ENCODE peak calls at places on chromosomes 12 and 14, in eight cellular contexts. A, T, Q, N, R, G, W and U are unnamed samples.

GRCh38 chr12:117165342-117165741 is 24.9 kb downstream of the FBXO21 start:
- DNase-seq in A (no peak), T (no peak), Q (peak; percentile 72), N (no peak), R (no peak), G (no peak), W (no peak), U (no peak)

GRCh38 chr14:76718306-76719075 is 42.8 kb upstream of the VASH1 start:
- DNase-seq in A (no peak), T (peak; percentile 40), Q (no peak), N (no peak), R (no peak), G (no peak), W (no peak), U (no peak)

GRCh38 chr14:102902086-102902485 is 20.4 kb upstream of the AMN start:
- DNase-seq in A (peak; percentile 80), T (no peak), Q (no peak), N (no peak), R (no peak), G (no peak), W (no peak), U (no peak)

GRCh38 chr14:77503138-77503537 is 4.5 kb upstream of the ISM2 start:
- DNase-seq in A (no peak), T (no peak), Q (no peak), N (no peak), R (no peak), G (no peak), W (no peak), U (no peak)

GRCh38 chr14:76942288-76942778 is 86.2 kb downstream of the IRF2BPL start:
- DNase-seq in A (no peak), T (no peak), Q (no peak), N (no peak), R (no peak), G (no peak), W (no peak), U (no peak)

GRCh38 chr14:39050389-39050788 is 52.6 kb downstream of the SEC23A start:
- DNase-seq in A (no peak), T (no peak), Q (no peak), N (no peak), R (no peak), G (no peak), W (no peak), U (no peak)

GRCh38 chr12:67155863-67156262 is 113.3 kb upstream of the CAND1 start:
- DNase-seq in A (no peak), T (no peak), Q (no peak), N (no peak), R (peak; percentile 29), G (no peak), W (no peak), U (no peak)

GRCh38 chr12:63397807-63398206 is 246.8 kb upstream of the AVPR1A start:
- DNase-seq in A (no peak), T (no peak), Q (no peak), N (no peak), R (no peak), G (no peak), W (no peak), U (no peak)

GRCh38 chr12:101919447-101919846 is 42.1 kb downstream of the DRAM1 start:
- DNase-seq in A (no peak), T (no peak), Q (no peak), N (no peak), R (no peak), G (no peak), W (no peak), U (no peak)

GRCh38 chr14:38257500-38257899 is 1.6 kb upstream of the CLEC14A start:
- DNase-seq in A (no peak), T (no peak), Q (no peak), N (no peak), R (no peak), G (no peak), W (no peak), U (no peak)

GRCh38 chr14:102096569-102097188 is 9.8 kb upstream of the HSP90AA1 start:
- DNase-seq in A (peak; percentile 90), T (peak; percentile 87), Q (peak; percentile 91), N (no peak), R (peak; percentile 92), G (peak; percentile 50), W (peak; percentile 84), U (peak; percentile 89)

GRCh38 chr12:99911076-99911475 is 73.7 kb downstream of the ANKS1B start:
- DNase-seq in A (no peak), T (no peak), Q (no peak), N (no peak), R (peak; percentile 63), G (no peak), W (no peak), U (no peak)

GRCh38 chr14:24443053-24443683 is 592 bp upstream of the SDR39U1 start:
- DNase-seq in A (no peak), T (no peak), Q (no peak), N (no peak), R (no peak), G (no peak), W (no peak), U (no peak)

GRCh38 chr12:54211920-54212319 is 23.1 kb upstream of the SMUG1 start:
- DNase-seq in A (no peak), T (no peak), Q (no peak), N (no peak), R (no peak), G (no peak), W (no peak), U (no peak)

GRCh38 chr12:130075497-130076076 is 86.7 kb upstream of the FZD10 start:
- DNase-seq in A (no peak), T (no peak), Q (no peak), N (no peak), R (no peak), G (no peak), W (no peak), U (no peak)

GRCh38 chr14:53148612-53149202 is 4.4 kb downstream of the DDHD1 start:
- DNase-seq in A (no peak), T (no peak), Q (no peak), N (no peak), R (no peak), G (no peak), W (no peak), U (no peak)

GRCh38 chr12:66693901-66694513 is 15.1 kb upstream of the GRIP1 start:
- DNase-seq in A (no peak), T (no peak), Q (no peak), N (no peak), R (peak; percentile 19), G (peak; percentile 52), W (no peak), U (no peak)

GRCh38 chr12:131751335-131751734 is 40.4 kb downstream of the SFSWAP start:
- DNase-seq in A (no peak), T (no peak), Q (no peak), N (no peak), R (no peak), G (no peak), W (no peak), U (no peak)

GRCh38 chr12:131749618-131750315 is 38.9 kb downstream of the SFSWAP start:
- DNase-seq in A (no peak), T (no peak), Q (no peak), N (no peak), R (no peak), G (no peak), W (no peak), U (no peak)

GRCh38 chr12:131747276-131747675 is 36.4 kb downstream of the SFSWAP start:
- DNase-seq in A (no peak), T (no peak), Q (no peak), N (no peak), R (no peak), G (no peak), W (no peak), U (no peak)

GRCh38 chr12:131745706-131746105 is 34.8 kb downstream of the SFSWAP start:
- DNase-seq in A (no peak), T (no peak), Q (no peak), N (no peak), R (no peak), G (no peak), W (no peak), U (no peak)

DNA sequence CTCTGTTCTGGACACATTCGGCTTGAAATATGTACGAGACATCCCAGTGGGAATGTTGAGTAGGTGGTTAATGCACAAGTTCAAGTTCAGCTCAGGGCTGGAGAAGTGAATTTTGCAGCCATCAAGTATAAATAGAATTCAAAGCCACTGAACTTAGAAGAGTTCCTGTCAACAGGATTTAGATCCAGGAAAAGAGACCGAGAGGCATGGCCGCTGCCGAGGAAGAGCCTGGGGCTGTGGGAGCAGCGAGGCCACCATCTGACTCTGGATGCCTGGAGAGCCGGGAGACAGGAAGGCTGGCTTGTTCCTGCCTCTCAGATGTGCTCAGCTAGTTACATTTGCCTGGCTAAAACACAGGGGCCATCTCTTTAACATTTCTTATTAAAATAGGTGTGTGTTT is 36.9 kb downstream of the SFSWAP start:
- DNase-seq in A (no peak), T (no peak), Q (no peak), N (no peak), R (no peak), G (no peak), W (no peak), U (no peak)
- H3K4me3 ChIP-seq in A (no peak overlapping the region), T (no peak overlapping the region), Q (no peak overlapping the region), N (no peak overlapping the region), R (no peak overlapping the region), G (no peak overlapping the region), W (no peak overlapping the region), U (no peak overlapping the region)

GRCh38 chr14:104339829-104340228 is 201.4 kb downstream of the KIF26A start:
- DNase-seq in A (no peak), T (no peak), Q (no peak), N (no peak), R (no peak), G (no peak), W (no peak), U (no peak)
- TF ChIP-seq POLR2A in A (no peak), T (no peak), Q (no peak), N (no peak), R (no peak), G (no peak), W (no peak), U (no peak)

GRCh38 chr14:59310644-59311043 is 122.2 kb downstream of the DAAM1 start:
- DNase-seq in A (no peak), T (no peak), Q (no peak), N (no peak), R (no peak), G (no peak), W (no peak), U (no peak)
- H3K4me1 ChIP-seq in A (no peaks in the 10 kb centered on the region), T (peaks cover 43% of the 10 kb centered on the region), Q (peaks cover 49% of the 10 kb centered on the region), N (peaks cover 7% of the 10 kb centered on the region), R (no peaks in the 10 kb centered on the region), G (peaks cover 16% of the 10 kb centered on the region), W (peaks cover 3% of the 10 kb centered on the region), U (peaks cover 49% of the 10 kb centered on the region)

DNA sequence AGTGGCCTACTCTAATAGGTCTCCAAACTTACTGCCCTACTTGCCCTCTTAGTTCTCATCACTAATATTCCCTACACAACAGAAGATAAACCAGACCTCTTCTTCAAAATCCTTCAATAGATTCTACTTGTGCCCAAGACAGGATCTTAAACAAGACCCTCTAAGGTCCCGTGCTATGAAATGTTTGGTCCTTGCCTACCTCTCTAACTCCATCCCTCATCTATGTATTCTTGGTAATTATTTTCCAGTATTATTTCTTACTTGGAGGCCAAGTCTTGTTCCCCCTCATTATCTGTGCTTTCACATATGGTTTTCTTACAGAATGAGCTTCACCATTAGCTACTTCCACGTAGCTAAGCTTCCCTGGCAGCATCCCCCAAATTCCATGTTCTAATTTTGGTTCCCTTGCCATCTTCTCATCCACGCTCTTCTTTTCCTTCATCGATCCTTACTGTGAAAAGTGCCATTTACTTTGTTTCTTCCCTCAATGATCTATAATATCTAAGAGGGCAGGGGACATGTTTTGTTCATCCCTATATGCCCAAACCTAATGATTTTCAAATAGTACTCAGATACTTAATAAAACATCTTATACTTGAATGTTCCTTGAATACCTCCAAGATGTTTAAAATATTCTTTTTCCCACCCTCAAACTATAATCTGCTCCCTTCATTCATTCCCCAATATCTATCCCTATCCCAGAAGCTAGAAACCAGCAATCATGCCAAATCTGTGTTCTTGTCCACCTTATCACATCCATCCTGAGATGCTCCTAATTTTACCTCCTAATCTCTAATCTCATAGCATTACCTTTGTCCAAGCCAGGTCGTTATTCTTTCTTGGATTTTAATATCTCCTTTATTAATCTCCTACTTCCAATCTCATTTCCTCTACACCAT is 10.1 kb downstream of the HNRNPC start:
- DNase-seq in A (no peak), T (no peak), Q (no peak), N (no peak), R (no peak), G (no peak), W (no peak), U (no peak)
- H3K4me3 ChIP-seq in A (no peak overlapping the region), T (no peak overlapping the region), Q (no peak overlapping the region), N (no peak overlapping the region), R (no peak overlapping the region), G (no peak overlapping the region), W (no peak overlapping the region), U (no peak overlapping the region)